ENCODE peak calls at places on chromosomes 4 and X, in eight cellular contexts. N, K, A, F, E, W, Z and M are unnamed samples. For H3K4me1, the result is how much of the 10 kb centered on the place peaks cover.

GRCh38 chrX:155886409-155886808 is 5.3 kb downstream of the VAMP7 start:
- DNase-seq in Z (no peak), F (no peak), N (no peak), E (no peak), A (no peak), W (no peak), K (no peak), M (no peak)

GRCh38 chr4:42151568-42152506 is 618 bp downstream of the BEND4 start:
- DNase-seq in A (no peak), W (no peak), Z (peak), N (peak), K (no peak), F (peak), E (no peak), M (no peak)

GRCh38 chr4:120844528-120844921 is 78.0 kb downstream of the PRDM5 start:
- DNase-seq in N (no peak), K (no peak), E (no peak), W (no peak), A (no peak), F (no peak), Z (no peak), M (no peak)

GRCh38 chr4:128358231-128358902 is 70.8 kb upstream of the PGRMC2 start:
- DNase-seq in K (no peak), E (no peak), W (peak), Z (no peak), N (no peak), F (no peak), A (no peak), M (no peak)

GRCh38 chr4:7429601-7430078 is 5.1 kb downstream of the PSAPL1 start:
- DNase-seq in K (peak), Z (no peak), W (no peak), E (no peak), F (no peak), N (no peak), A (peak), M (no peak)

GRCh38 chr4:56976878-56977320 is 507 bp downstream of the NOA1 start:
- DNase-seq in K (peak), N (no peak), E (no peak), W (no peak), A (peak), F (no peak), Z (peak), M (peak)

GRCh38 chr4:14308229-14308651 is 680.7 kb upstream of the BOD1L1 start:
- DNase-seq in E (no peak), K (no peak), Z (no peak), W (no peak), F (no peak), N (no peak), A (no peak), M (no peak)

GRCh38 chr4:82785248-82786003 is 13.2 kb downstream of the SCD5 start:
- DNase-seq in Z (no peak), K (no peak), N (peak), W (peak), F (no peak), A (no peak), E (no peak), M (no peak)

GRCh38 chr4:3706565-3707422 is 59.4 kb upstream of the ADRA2C start:
- DNase-seq in K (peak), F (no peak), E (no peak), A (peak), W (no peak), Z (no peak), N (no peak), M (no peak)

GRCh38 chr4:142883433-142883832 is 37.3 kb upstream of the INPP4B start:
- DNase-seq in F (no peak), K (no peak), E (no peak), N (peak), A (no peak), Z (no peak), W (peak), M (no peak)

GRCh38 chrX:129779747-129780146 is at the start of gene SASH3:
- DNase-seq in Z (peak), K (peak), W (no peak), A (peak), N (no peak), E (peak), F (peak), M (peak)

GRCh38 chr4:109432676-109433075 is 939 bp upstream of the SEC24B start:
- DNase-seq in K (no peak), F (no peak), E (no peak), W (peak), N (peak), A (no peak), Z (no peak), M (no peak)

GRCh38 chr4:95289028-95289634 is 259.6 kb downstream of the UNC5C start:
- DNase-seq in N (peak), Z (no peak), E (no peak), F (no peak), K (no peak), A (no peak), W (peak), M (no peak)

GRCh38 chr4:48939785-48940184 is 33.2 kb upstream of the OCIAD2 start:
- DNase-seq in K (no peak), N (peak), W (peak), A (no peak), F (no peak), Z (no peak), E (no peak), M (no peak)

GRCh38 chrX:8323356-8323755 is 141.3 kb upstream of the VCX3B start:
- DNase-seq in E (no peak), W (no peak), K (no peak), A (no peak), Z (no peak), N (peak), F (no peak), M (no peak)

GRCh38 chrX:100413231-100413630 is 3.2 kb upstream of the PCDH19 start:
- DNase-seq in N (peak), K (no peak), Z (no peak), E (no peak), F (no peak), W (peak), A (no peak), M (no peak)

GRCh38 chr4:153467154-153467896 is 1.2 kb downstream of the TMEM131L start:
- DNase-seq in W (no peak), N (peak), E (no peak), A (peak), Z (peak), K (peak), F (peak), M (no peak)

GRCh38 chrX:71536285-71536684 is 3.4 kb downstream of the OGT start:
- DNase-seq in W (no peak), Z (no peak), E (no peak), K (no peak), A (no peak), F (no peak), N (no peak), M (no peak)
- H3K4me3 ChIP-seq in W (peak), Z (peak), E (peak), K (peak), A (peak), F (peak), N (peak), M (peak)

DNA sequence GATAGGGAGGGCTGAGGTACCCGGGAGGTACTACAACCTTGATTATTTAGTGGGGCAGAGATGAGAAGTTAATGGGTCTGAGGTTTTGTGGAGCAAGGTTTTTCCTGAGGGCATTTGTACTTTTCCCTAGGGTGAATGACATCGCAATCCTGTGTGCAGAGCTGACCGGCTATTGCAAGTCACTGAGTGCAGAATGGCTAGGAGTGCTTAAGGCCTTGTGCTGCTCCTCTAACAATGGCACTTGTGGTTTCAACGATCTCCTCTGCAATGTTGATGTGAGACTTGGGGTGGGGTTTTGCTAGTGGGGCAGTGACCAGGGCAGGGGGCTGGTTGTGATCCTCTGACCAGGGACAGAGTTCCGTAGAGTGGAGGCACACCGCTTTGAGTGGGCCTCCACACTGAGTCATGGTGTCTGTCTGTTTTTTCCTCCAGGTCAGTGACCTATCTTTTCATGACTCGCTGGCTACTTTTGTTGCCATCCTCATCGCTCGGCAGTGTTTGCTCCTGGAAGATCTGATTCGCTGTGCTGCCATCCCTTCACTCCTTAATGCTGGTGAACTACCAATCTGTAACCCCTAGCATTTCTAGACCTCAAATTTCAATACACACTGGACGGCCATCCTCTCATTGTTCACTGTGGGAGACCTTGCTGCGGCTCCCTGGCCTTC is 9.9 kb downstream of the MED12 start:
- DNase-seq in F (no peak), K (no peak), E (no peak), A (no peak), Z (no peak), W (peak), N (no peak), M (no peak)
- H3K27ac ChIP-seq in F (no peak), K (no peak), E (no peak), A (no peak), Z (no peak), W (no peak), N (no peak), M (peak)

GRCh38 chr4:55178226-55179005 is 53.0 kb upstream of the KDR start:
- DNase-seq in F (no peak), Z (no peak), K (no peak), E (no peak), A (no peak), N (no peak), W (no peak), M (no peak)

GRCh38 chr4:55181606-55182005 is 56.2 kb upstream of the KDR start:
- DNase-seq in F (no peak), W (peak), K (no peak), A (no peak), N (no peak), E (no peak), Z (no peak), M (no peak)

GRCh38 chr4:55183926-55184599 is 58.7 kb upstream of the KDR start:
- DNase-seq in K (no peak), W (peak), F (no peak), A (no peak), E (no peak), N (no peak), Z (no peak), M (no peak)

GRCh38 chr4:55177461-55177860 is 52.1 kb upstream of the KDR start:
- DNase-seq in Z (no peak), E (no peak), K (no peak), F (no peak), A (no peak), W (no peak), N (no peak), M (no peak)

DNA sequence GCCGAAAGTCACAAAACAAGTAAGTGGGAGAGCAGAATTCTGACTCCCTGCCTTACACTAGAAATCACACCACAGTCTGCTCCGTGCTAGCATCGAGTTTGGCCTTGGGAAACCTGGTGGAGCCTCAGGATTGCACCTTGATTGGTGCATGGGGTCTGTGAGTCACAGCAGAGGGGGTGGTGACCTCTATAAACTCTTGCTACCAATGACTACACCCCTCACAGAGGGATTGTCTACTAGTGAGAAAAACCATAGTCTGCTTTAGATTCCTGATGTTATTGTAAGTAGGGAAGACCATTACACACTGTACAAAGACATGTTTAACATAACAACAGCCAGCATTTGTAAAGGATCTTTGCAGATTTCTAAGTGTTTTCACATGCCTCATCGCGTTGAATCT is 55.6 kb upstream of the KDR start:
- DNase-seq in E (no peak), K (no peak), N (no peak), Z (no peak), F (no peak), W (no peak), A (no peak), M (no peak)
- H3K4me1 ChIP-seq in E (under half), K (under half), N (under half), Z (under half), F (under half), W (under half), A (under half), M (under half)

GRCh38 chrX:56728752-56729151 is 291 bp upstream of the NBDY start:
- DNase-seq in N (peak), W (peak), E (no peak), A (no peak), K (no peak), Z (no peak), F (peak), M (peak)
- H3K4me3 ChIP-seq in N (peak), W (peak), E (peak), A (peak), K (peak), Z (peak), F (no peak), M (no peak)

GRCh38 chrX:41526268-41526667 is 79.1 kb downstream of the NYX start:
- DNase-seq in K (no peak), W (no peak), A (no peak), F (no peak), N (no peak), Z (no peak), E (no peak), M (no peak)

GRCh38 chrX:41526925-41527324 is 79.8 kb downstream of the NYX start:
- DNase-seq in E (no peak), A (no peak), F (no peak), Z (no peak), N (no peak), W (peak), K (no peak), M (no peak)

GRCh38 chrX:41522071-41522470 is 74.9 kb downstream of the NYX start:
- DNase-seq in E (no peak), A (no peak), K (no peak), W (no peak), Z (no peak), F (no peak), N (no peak), M (no peak)

GRCh38 chrX:41518841-41519220 is 71.7 kb downstream of the NYX start:
- DNase-seq in K (no peak), N (no peak), E (no peak), W (peak), F (no peak), Z (no peak), A (no peak), M (no peak)

DNA sequence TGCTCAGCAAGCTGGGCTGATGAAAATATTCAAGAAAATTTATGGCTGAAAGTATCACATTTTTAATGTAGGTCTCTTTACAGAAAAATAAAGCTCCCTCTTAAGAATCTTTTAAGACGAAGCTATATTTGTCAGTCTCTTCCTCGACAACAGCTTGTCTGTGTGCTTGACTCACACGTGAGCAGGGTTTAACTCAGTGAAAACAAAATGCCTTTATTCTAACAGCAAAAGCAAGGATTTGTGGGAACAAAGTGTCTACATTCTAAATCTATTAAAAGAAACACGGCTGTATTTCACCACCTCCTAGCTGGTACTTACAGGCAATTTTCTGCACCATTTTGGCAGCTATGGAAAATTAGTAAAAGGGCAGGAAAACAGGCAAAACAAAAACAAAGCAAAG is 75.5 kb downstream of the NYX start:
- DNase-seq in N (no peak), Z (no peak), A (no peak), W (no peak), K (no peak), F (no peak), E (no peak), M (no peak)
- H3K27ac ChIP-seq in N (no peak), Z (no peak), A (no peak), W (no peak), K (no peak), F (no peak), E (no peak), M (no peak)

DNA sequence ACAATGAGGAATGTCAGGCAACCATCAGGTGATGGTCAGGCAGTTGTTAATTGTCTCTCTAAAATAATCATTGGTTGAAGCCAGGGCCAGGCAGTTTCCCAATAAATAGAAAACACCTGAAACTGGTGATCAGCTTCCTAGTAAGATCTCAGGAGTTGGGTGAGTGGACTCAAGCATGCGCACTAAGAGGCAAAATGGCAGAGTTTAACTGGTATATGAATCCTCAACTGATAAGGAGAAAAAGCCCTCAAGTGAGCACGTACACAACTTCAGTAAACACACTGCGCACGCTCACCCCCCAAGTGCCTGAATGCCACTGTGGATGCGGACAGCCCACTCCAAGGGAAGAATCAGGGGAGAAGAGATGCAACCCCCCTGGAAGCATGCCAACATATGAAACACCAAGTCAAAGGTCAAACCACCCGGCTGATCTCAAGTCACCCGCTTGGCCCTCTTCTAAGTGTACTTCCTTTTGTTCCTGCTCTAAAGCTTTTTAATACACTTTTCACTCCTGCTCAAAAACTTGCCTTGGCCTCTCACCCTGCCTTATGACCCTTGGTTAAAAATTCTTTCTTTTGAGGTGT is 39.9 kb downstream of the LNX1 start:
- DNase-seq in E (no peak), N (no peak), Z (no peak), K (no peak), W (no peak), F (no peak), A (no peak), M (no peak)
- H3K4me1 ChIP-seq in E (under half), N (under half), Z (under half), K (under half), W (under half), F (under half), A (under half), M (under half)

GRCh38 chrX:1534321-1535168 is 2.4 kb downstream of the P2RY8 start:
- DNase-seq in W (no peak), K (no peak), A (peak), F (peak), N (no peak), E (no peak), Z (no peak), M (peak)

GRCh38 chrX:1533083-1533482 is 3.9 kb downstream of the P2RY8 start:
- DNase-seq in A (no peak), F (no peak), E (no peak), Z (no peak), W (no peak), K (no peak), N (no peak), M (no peak)

GRCh38 chrX:1536712-1537030 is 314 bp downstream of the P2RY8 start:
- DNase-seq in F (no peak), K (no peak), A (peak), E (no peak), Z (no peak), W (no peak), N (no peak), M (no peak)

GRCh38 chrX:1537031-1537715 is at the start of gene P2RY8:
- DNase-seq in A (peak), N (peak), Z (peak), K (peak), F (peak), W (no peak), E (peak), M (peak)

DNA sequence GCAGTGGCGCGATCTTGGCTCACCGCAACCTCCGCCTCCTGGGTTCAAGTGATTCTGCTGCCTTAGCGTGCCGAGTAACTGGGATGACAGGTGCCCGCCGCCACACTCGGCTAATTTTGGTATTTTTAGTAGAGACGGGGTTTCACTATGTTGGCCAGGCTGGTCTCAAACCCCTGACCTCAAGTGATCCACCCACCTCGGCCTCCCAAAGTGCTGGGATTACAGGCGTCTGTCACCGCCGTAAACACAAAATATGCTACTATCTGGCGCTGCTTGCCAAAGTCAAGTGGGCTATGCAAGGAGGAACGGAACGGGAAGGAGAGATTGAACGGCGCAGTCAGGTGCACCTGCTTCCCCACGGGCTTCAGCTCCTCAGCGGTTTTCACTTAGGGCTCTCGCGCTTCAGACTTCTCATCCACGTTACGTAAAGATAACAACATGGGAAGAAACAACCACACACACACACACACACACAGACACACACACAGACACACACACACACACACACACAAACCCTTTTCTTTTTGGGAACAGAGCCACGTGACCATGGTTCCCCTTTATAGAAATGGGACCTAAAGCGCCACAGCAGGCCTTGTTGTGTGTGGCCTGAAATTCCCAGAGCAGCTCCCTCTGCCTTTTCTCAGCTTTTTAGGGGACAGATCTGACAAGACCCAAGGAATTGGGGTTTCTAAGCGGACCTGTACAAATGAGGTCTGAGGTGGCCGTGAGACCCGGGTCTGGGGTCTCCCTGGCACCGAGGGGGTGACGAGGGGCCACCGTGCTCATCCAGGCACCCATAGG is 1.5 kb downstream of the P2RY8 start:
- DNase-seq in W (no peak), E (no peak), K (no peak), Z (no peak), A (peak), F (peak), N (no peak), M (peak)
- H3K4me3 ChIP-seq in W (no peak), E (peak), K (peak), Z (peak), A (peak), F (peak), N (no peak), M (peak)

DNA sequence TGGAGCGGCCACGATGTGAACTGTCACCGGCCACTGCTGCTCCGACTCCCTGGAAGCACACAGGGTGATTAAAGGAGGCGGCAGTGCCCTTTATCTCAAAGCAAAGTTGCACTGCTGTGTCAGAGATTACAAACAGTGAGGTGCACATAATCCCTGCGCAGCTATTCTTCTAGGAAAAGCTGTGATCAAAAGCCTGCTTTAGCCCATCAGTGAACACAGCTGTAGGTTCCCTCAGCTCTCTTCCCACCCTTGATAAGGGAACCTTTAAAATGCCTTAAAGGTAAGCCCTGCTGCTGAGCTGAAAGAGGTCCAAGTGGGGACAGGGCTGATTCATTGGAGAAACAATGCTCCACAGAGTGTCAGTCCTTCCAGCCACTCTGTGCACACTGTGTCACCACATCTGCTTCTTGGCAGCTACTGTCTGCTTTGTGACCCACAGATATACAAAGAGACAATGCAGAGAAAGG is 127.6 kb downstream of the EIF4E start:
- DNase-seq in Z (no peak), K (no peak), F (no peak), N (no peak), E (no peak), W (no peak), A (no peak), M (no peak)
- H3K27ac ChIP-seq in Z (no peak), K (no peak), F (no peak), N (no peak), E (no peak), W (no peak), A (no peak), M (no peak)